ENCODE peak calls at places on chromosomes 3 and 15, in eight cellular contexts. U is NCI-H2081; Y is NAMALWA; D is mucosa of gallbladder; T is RWPE1; G is SHP77; W is NCI-H524; Q is stimulated activated CD8-positive, alpha-beta memory T cell treated with anti-CD3 and anti-CD28 coated beads, Interleukin-15, amount 100 ng/mL, for 24 hours. Z is an unnamed sample.
A peak's percentile ranks its signal among the peaks of the same experiment; 100 is the strongest.

GRCh38 chr3:134373278-134373941 is 837 bp downstream of the AMOTL2 start:
- DNase-seq in U (no peak), Y (no peak), D (peak; percentile 91), T (peak; percentile 89), G (peak; percentile 54), W (peak; percentile 59), Q (no peak), Z (peak; percentile 85)

GRCh38 chr15:79004336-79004735 is 59.5 kb upstream of the CTSH start:
- DNase-seq in U (no peak), Y (peak; percentile 79), D (no peak), T (peak; percentile 75), G (peak; percentile 45), W (no peak), Q (no peak), Z (no peak)

GRCh38 chr15:65927545-65927944 is 58.3 kb downstream of the RAB11A start:
- DNase-seq in U (no peak), Y (no peak), D (no peak), T (no peak), G (no peak), W (no peak), Q (no peak), Z (no peak)

GRCh38 chr3:161744366-161744765 is 247.8 kb downstream of the OTOL1 start:
- DNase-seq in U (no peak), Y (no peak), D (no peak), T (no peak), G (no peak), W (no peak), Q (no peak), Z (no peak)

GRCh38 chr3:117887896-117888295 is 1146.8 kb downstream of the IGSF11 start:
- DNase-seq in U (no peak), Y (no peak), D (no peak), T (no peak), G (no peak), W (no peak), Q (no peak), Z (no peak)

GRCh38 chr3:78754066-78754743 is 1013.6 kb downstream of the ROBO1 start:
- DNase-seq in U (no peak), Y (no peak), D (no peak), T (peak; percentile 20), G (no peak), W (no peak), Q (no peak), Z (no peak)

GRCh38 chr3:126212629-126213375 is 32.4 kb upstream of the ALDH1L1 start:
- DNase-seq in U (peak; percentile 58), Y (peak; percentile 7), D (no peak), T (peak; percentile 31), G (no peak), W (peak; percentile 75), Q (no peak), Z (peak; percentile 32)

GRCh38 chr15:73599934-73600333 is 33.3 kb downstream of the NPTN start:
- DNase-seq in U (no peak), Y (no peak), D (no peak), T (peak; percentile 50), G (no peak), W (no peak), Q (no peak), Z (no peak)

GRCh38 chr3:162147996-162148395 is 651.4 kb downstream of the OTOL1 start:
- DNase-seq in U (no peak), Y (no peak), D (no peak), T (no peak), G (no peak), W (no peak), Q (no peak), Z (no peak)

GRCh38 chr15:44882499-44882968 is 74.0 kb upstream of the TERB2 start:
- DNase-seq in U (no peak), Y (no peak), D (no peak), T (peak; percentile 61), G (no peak), W (no peak), Q (no peak), Z (no peak)

GRCh38 chr3:164467027-164467426 is 611.3 kb downstream of the SI start:
- DNase-seq in U (no peak), Y (no peak), D (no peak), T (no peak), G (no peak), W (peak; percentile 95), Q (no peak), Z (no peak)

GRCh38 chr3:14329116-14329830 is 73.1 kb upstream of the SLC6A6 start:
- DNase-seq in U (peak; percentile 50), Y (peak; percentile 6), D (peak; percentile 71), T (peak; percentile 16), G (no peak), W (peak; percentile 10), Q (no peak), Z (peak; percentile 75)

GRCh38 chr3:174758943-174759342 is 100.2 kb upstream of the NAALADL2 start:
- DNase-seq in U (no peak), Y (no peak), D (no peak), T (no peak), G (no peak), W (no peak), Q (no peak), Z (no peak)

GRCh38 chr3:195171093-195171873 is 99.7 kb downstream of the XXYLT1 start:
- DNase-seq in U (no peak), Y (no peak), D (no peak), T (no peak), G (no peak), W (no peak), Q (no peak), Z (no peak)

GRCh38 chr3:24174637-24175036 is 229.6 kb downstream of the NR1D2 start:
- DNase-seq in U (no peak), Y (no peak), D (no peak), T (no peak), G (no peak), W (no peak), Q (no peak), Z (no peak)

GRCh38 chr3:51224843-51225242 is 160.2 kb upstream of the MANF start:
- DNase-seq in U (no peak), Y (no peak), D (no peak), T (no peak), G (no peak), W (no peak), Q (no peak), Z (no peak)

GRCh38 chr3:189276481-189277190 is 104.9 kb downstream of the TPRG1 start:
- DNase-seq in U (peak; percentile 24), Y (peak; percentile 15), D (no peak), T (peak; percentile 73), G (no peak), W (peak; percentile 70), Q (no peak), Z (no peak)

GRCh38 chr3:18791752-18792151 is 356.6 kb upstream of the KCNH8 start:
- DNase-seq in U (no peak), Y (no peak), D (no peak), T (no peak), G (no peak), W (no peak), Q (no peak), Z (no peak)

GRCh38 chr3:9399746-9400145 is 2.3 kb downstream of the SETD5 start:
- DNase-seq in U (peak; percentile 74), Y (peak; percentile 73), D (peak; percentile 77), T (peak; percentile 41), G (peak; percentile 90), W (peak; percentile 95), Q (no peak), Z (peak; percentile 70)

GRCh38 chr3:114171677-114172076 is 7.2 kb downstream of the DRD3 start:
- DNase-seq in U (no peak), Y (no peak), D (no peak), T (no peak), G (no peak), W (no peak), Q (no peak), Z (no peak)

GRCh38 chr3:184601576-184602405 is 40.2 kb downstream of the EPHB3 start:
- DNase-seq in U (no peak), Y (no peak), D (no peak), T (no peak), G (no peak), W (peak; percentile 26), Q (no peak), Z (no peak)

GRCh38 chr3:57226156-57226555 is 1.4 kb upstream of the APPL1 start:
- DNase-seq in U (no peak), Y (no peak), D (no peak), T (no peak), G (no peak), W (no peak), Q (no peak), Z (no peak)

GRCh38 chr15:67120839-67121540 is 55.6 kb downstream of the SMAD3 start:
- DNase-seq in U (no peak), Y (peak; percentile 69), D (peak; percentile 83), T (peak; percentile 69), G (no peak), W (no peak), Q (peak; percentile 67), Z (peak; percentile 90)

GRCh38 chr15:31975446-31976229 is 54.7 kb upstream of the CHRNA7 start:
- DNase-seq in U (peak; percentile 26), Y (peak; percentile 27), D (no peak), T (no peak), G (peak; percentile 57), W (peak; percentile 93), Q (no peak), Z (no peak)

GRCh38 chr3:129703913-129704312 is 97.4 kb upstream of the PLXND1 start:
- DNase-seq in U (no peak), Y (no peak), D (no peak), T (no peak), G (no peak), W (no peak), Q (no peak), Z (no peak)

GRCh38 chr3:32934150-32934742 is 17.2 kb upstream of the CCR4 start:
- DNase-seq in U (no peak), Y (peak; percentile 38), D (no peak), T (no peak), G (no peak), W (peak; percentile 13), Q (no peak), Z (peak; percentile 34)

GRCh38 chr3:4981688-4982494 is 2.7 kb downstream of the BHLHE40 start:
- DNase-seq in U (no peak), Y (peak; percentile 21), D (no peak), T (no peak), G (peak; percentile 23), W (peak; percentile 15), Q (no peak), Z (no peak)

GRCh38 chr3:38004415-38005075 is 14.0 kb downstream of the VILL start:
- DNase-seq in U (peak; percentile 12), Y (peak; percentile 84), D (peak; percentile 93), T (peak; percentile 41), G (peak; percentile 70), W (peak; percentile 79), Q (no peak), Z (peak; percentile 91)

GRCh38 chr15:27889258-27889657 is 209.9 kb downstream of the OCA2 start:
- DNase-seq in U (no peak), Y (no peak), D (no peak), T (no peak), G (no peak), W (no peak), Q (no peak), Z (no peak)

GRCh38 chr3:126971891-126972351 is 11.0 kb upstream of the PLXNA1 start:
- DNase-seq in U (no peak), Y (no peak), D (peak; percentile 76), T (no peak), G (peak; percentile 59), W (no peak), Q (no peak), Z (peak; percentile 38)

GRCh38 chr3:67569324-67569723 is 85.1 kb downstream of the SUCLG2 start:
- DNase-seq in U (no peak), Y (no peak), D (peak; percentile 80), T (no peak), G (no peak), W (no peak), Q (no peak), Z (no peak)

GRCh38 chr3:183114779-183115178 is 15.5 kb upstream of the MCCC1 start:
- DNase-seq in U (peak; percentile 47), Y (no peak), D (no peak), T (no peak), G (peak; percentile 15), W (peak; percentile 87), Q (no peak), Z (no peak)

GRCh38 chr15:85584791-85585360 is 204.5 kb downstream of the AKAP13 start:
- DNase-seq in U (no peak), Y (no peak), D (no peak), T (no peak), G (no peak), W (no peak), Q (no peak), Z (no peak)

Z was measured in stomach.